ENCODE peak calls at places on chromosomes 11 and 22, in four cellular contexts. One of them, this sample, is unnamed.

GRCh38 chr22:45284705-45285305 is at the start of gene UPK3A:
- DNase-seq in colonic mucosa: peak; percentile 87
- DNase-seq in pancreas: peak; percentile 72
- DNase-seq in CD8-positive, alpha-beta T cell: peak; percentile 41
- DNase-seq in this sample: no peak

GRCh38 chr11:123308077-123308476 is 113.0 kb upstream of the CLMP start:
- DNase-seq in colonic mucosa: no peak
- DNase-seq in pancreas: no peak
- DNase-seq in CD8-positive, alpha-beta T cell: no peak
- DNase-seq in this sample: no peak

GRCh38 chr11:94329501-94329900 is 25.1 kb downstream of the IZUMO1R start:
- DNase-seq in colonic mucosa: no peak
- DNase-seq in pancreas: no peak
- DNase-seq in CD8-positive, alpha-beta T cell: no peak
- DNase-seq in this sample: no peak

GRCh38 chr11:101567086-101567485 is 16.7 kb downstream of the TRPC6 start:
- DNase-seq in colonic mucosa: no peak
- DNase-seq in pancreas: no peak
- DNase-seq in CD8-positive, alpha-beta T cell: no peak
- DNase-seq in this sample: peak; percentile 19

GRCh38 chr11:44818110-44818509 is 91.3 kb downstream of the TSPAN18 start:
- DNase-seq in colonic mucosa: no peak
- DNase-seq in pancreas: no peak
- DNase-seq in CD8-positive, alpha-beta T cell: no peak
- DNase-seq in this sample: no peak

GRCh38 chr11:123382555-123383074 is 47.5 kb upstream of the GRAMD1B start:
- DNase-seq in colonic mucosa: no peak
- DNase-seq in pancreas: no peak
- DNase-seq in CD8-positive, alpha-beta T cell: no peak
- DNase-seq in this sample: no peak

GRCh38 chr11:69274531-69275016 is 19.4 kb upstream of the MYEOV start:
- DNase-seq in colonic mucosa: peak; percentile 90
- DNase-seq in pancreas: peak; percentile 89
- DNase-seq in CD8-positive, alpha-beta T cell: no peak
- DNase-seq in this sample: no peak

GRCh38 chr11:71252782-71253730 is 679 bp upstream of the SHANK2 start:
- DNase-seq in colonic mucosa: peak; percentile 62
- DNase-seq in pancreas: peak; percentile 74
- DNase-seq in CD8-positive, alpha-beta T cell: no peak
- DNase-seq in this sample: no peak

GRCh38 chr22:24411256-24412004 is 16.0 kb upstream of the ADORA2A start:
- DNase-seq in colonic mucosa: no peak
- DNase-seq in pancreas: no peak
- DNase-seq in CD8-positive, alpha-beta T cell: no peak
- DNase-seq in this sample: no peak

GRCh38 chr22:29625090-29625825 is 21.8 kb downstream of the NF2 start:
- DNase-seq in colonic mucosa: peak; percentile 44
- DNase-seq in pancreas: no peak
- DNase-seq in CD8-positive, alpha-beta T cell: no peak
- DNase-seq in this sample: peak; percentile 29

GRCh38 chr22:17120711-17121234 is 387 bp downstream of the TMEM121B start:
- DNase-seq in colonic mucosa: no peak
- DNase-seq in pancreas: no peak
- DNase-seq in CD8-positive, alpha-beta T cell: no peak
- DNase-seq in this sample: peak; percentile 33

GRCh38 chr11:107659310-107659709 is 52.5 kb downstream of the SLN start:
- DNase-seq in colonic mucosa: no peak
- DNase-seq in pancreas: no peak
- DNase-seq in CD8-positive, alpha-beta T cell: no peak
- DNase-seq in this sample: no peak

GRCh38 chr11:19996591-19996990 is 163.7 kb downstream of the DBX1 start:
- DNase-seq in colonic mucosa: no peak
- DNase-seq in pancreas: no peak
- DNase-seq in CD8-positive, alpha-beta T cell: no peak
- DNase-seq in this sample: no peak

GRCh38 chr11:20002312-20003216 is 157.7 kb downstream of the DBX1 start:
- DNase-seq in colonic mucosa: no peak
- DNase-seq in pancreas: no peak
- DNase-seq in CD8-positive, alpha-beta T cell: no peak
- DNase-seq in this sample: no peak

GRCh38 chr11:20003357-20003756 is 156.9 kb downstream of the DBX1 start:
- DNase-seq in colonic mucosa: no peak
- DNase-seq in pancreas: no peak
- DNase-seq in CD8-positive, alpha-beta T cell: no peak
- DNase-seq in this sample: no peak

GRCh38 chr11:20000393-20001134 is 159.7 kb downstream of the DBX1 start:
- DNase-seq in colonic mucosa: no peak
- DNase-seq in pancreas: no peak
- DNase-seq in CD8-positive, alpha-beta T cell: no peak
- DNase-seq in this sample: peak; percentile 28

DNA sequence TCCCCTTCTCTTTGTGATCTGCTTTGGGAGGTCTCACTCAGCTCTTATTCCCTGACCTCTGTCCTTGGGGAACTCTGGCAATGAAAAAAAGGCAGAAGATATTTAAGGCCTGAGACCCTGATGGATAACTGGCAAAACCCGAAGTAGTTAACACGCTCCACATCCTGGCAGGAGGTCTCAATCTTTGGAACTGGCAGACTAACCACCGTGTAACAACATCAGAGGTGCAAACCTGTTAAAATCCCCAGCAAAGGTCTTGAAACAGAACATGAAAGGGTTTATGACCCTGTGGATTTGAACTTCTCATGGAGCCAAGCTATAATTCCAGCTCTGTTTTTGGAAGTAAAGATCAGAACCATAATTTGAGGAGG is 160.3 kb downstream of the DBX1 start:
- DNase-seq in colonic mucosa: no peak
- DNase-seq in pancreas: no peak
- DNase-seq in CD8-positive, alpha-beta T cell: no peak
- DNase-seq in this sample: no peak
- H3K27ac ChIP-seq in colonic mucosa: no peak overlapping the region
- H3K27ac ChIP-seq in pancreas: peak overlapping the region; percentile 44
- H3K27ac ChIP-seq in CD8-positive, alpha-beta T cell: no peak overlapping the region
- H3K27ac ChIP-seq in this sample: no peak overlapping the region

GRCh38 chr22:49363526-49364230 is 464.0 kb downstream of the BRD1 start:
- DNase-seq in colonic mucosa: peak; percentile 4
- DNase-seq in pancreas: no peak
- DNase-seq in CD8-positive, alpha-beta T cell: no peak
- DNase-seq in this sample: no peak

GRCh38 chr22:49365191-49365837 is 462.4 kb downstream of the BRD1 start:
- DNase-seq in colonic mucosa: peak; percentile 5
- DNase-seq in pancreas: no peak
- DNase-seq in CD8-positive, alpha-beta T cell: no peak
- DNase-seq in this sample: no peak

GRCh38 chr22:49362393-49362792 is 465.3 kb downstream of the BRD1 start:
- DNase-seq in colonic mucosa: peak; percentile 0
- DNase-seq in pancreas: no peak
- DNase-seq in CD8-positive, alpha-beta T cell: no peak
- DNase-seq in this sample: peak; percentile 54

GRCh38 chr22:49365910-49366309 is 461.8 kb downstream of the BRD1 start:
- DNase-seq in colonic mucosa: peak; percentile 4
- DNase-seq in pancreas: no peak
- DNase-seq in CD8-positive, alpha-beta T cell: no peak
- DNase-seq in this sample: no peak

DNA sequence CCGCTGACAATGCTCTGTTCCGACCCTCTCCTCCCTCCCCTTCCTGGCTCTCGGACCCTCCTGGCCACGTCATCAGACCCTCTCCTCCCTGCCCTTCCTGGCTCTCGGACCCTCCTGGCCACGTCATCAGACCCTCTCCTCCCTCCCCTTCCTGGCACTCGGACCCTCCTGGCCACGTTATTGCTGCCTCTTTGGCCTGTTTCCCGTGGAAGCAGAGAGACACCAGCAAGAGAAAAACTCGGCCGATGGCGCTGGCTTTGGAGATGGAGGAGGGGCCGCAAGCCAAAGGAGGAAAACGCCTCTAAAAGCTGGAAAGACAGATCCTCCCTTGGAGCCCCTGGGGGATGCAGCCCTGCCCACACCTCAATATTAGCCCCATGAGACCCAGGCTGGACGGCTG is 463.3 kb downstream of the BRD1 start:
- DNase-seq in colonic mucosa: peak; percentile 8
- DNase-seq in pancreas: no peak
- DNase-seq in CD8-positive, alpha-beta T cell: no peak
- DNase-seq in this sample: no peak
- H3K9me3 ChIP-seq in colonic mucosa: no peaks in the 10 kb centered on the region
- H3K9me3 ChIP-seq in pancreas: no peaks in the 10 kb centered on the region
- H3K9me3 ChIP-seq in CD8-positive, alpha-beta T cell: no peaks in the 10 kb centered on the region
- H3K9me3 ChIP-seq in this sample: no peaks in the 10 kb centered on the region

GRCh38 chr22:35995772-35996171 is 32.9 kb downstream of the RBFOX2 start:
- DNase-seq in colonic mucosa: peak; percentile 64
- DNase-seq in pancreas: peak; percentile 35
- DNase-seq in CD8-positive, alpha-beta T cell: no peak
- DNase-seq in this sample: peak; percentile 95
- H3K4me1 ChIP-seq in colonic mucosa: no peaks in the 10 kb centered on the region
- H3K4me1 ChIP-seq in pancreas: no peaks in the 10 kb centered on the region
- H3K4me1 ChIP-seq in CD8-positive, alpha-beta T cell: no peaks in the 10 kb centered on the region
- H3K4me1 ChIP-seq in this sample: peaks cover 32% of the 10 kb centered on the region

GRCh38 chr11:115610908-115611307 is 106.7 kb upstream of the CADM1 start:
- DNase-seq in colonic mucosa: no peak
- DNase-seq in pancreas: no peak
- DNase-seq in CD8-positive, alpha-beta T cell: no peak
- DNase-seq in this sample: no peak

GRCh38 chr11:115612331-115612730 is 108.1 kb upstream of the CADM1 start:
- DNase-seq in colonic mucosa: no peak
- DNase-seq in pancreas: no peak
- DNase-seq in CD8-positive, alpha-beta T cell: no peak
- DNase-seq in this sample: no peak

GRCh38 chr11:115613004-115613403 is 108.8 kb upstream of the CADM1 start:
- DNase-seq in colonic mucosa: no peak
- DNase-seq in pancreas: no peak
- DNase-seq in CD8-positive, alpha-beta T cell: no peak
- DNase-seq in this sample: no peak

GRCh38 chr11:115608976-115609375 is 104.8 kb upstream of the CADM1 start:
- DNase-seq in colonic mucosa: no peak
- DNase-seq in pancreas: no peak
- DNase-seq in CD8-positive, alpha-beta T cell: no peak
- DNase-seq in this sample: no peak

DNA sequence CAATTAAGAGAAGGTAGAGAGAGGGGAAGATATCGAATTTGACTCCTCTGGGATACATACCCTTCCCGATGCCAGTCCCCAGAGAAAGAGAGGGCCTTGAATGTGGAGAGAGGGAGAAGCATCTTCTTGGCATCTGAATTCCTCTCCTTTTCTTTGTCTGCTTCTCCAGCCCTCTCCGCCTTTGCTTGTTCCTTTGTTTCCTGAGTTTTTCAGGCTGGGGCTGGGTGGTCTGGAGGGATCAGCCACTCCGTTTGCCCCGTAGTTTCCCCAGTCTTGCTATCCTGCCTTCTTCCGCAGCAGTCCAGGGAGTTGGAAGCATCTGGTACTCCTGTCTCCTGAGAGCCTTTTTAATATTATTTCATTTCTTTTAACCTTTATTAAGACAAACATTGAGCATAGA is 107.1 kb upstream of the CADM1 start:
- DNase-seq in colonic mucosa: no peak
- DNase-seq in pancreas: no peak
- DNase-seq in CD8-positive, alpha-beta T cell: no peak
- DNase-seq in this sample: no peak
- H3K27ac ChIP-seq in colonic mucosa: no peak overlapping the region
- H3K27ac ChIP-seq in pancreas: no peak overlapping the region
- H3K27ac ChIP-seq in CD8-positive, alpha-beta T cell: no peak overlapping the region
- H3K27ac ChIP-seq in this sample: no peak overlapping the region

GRCh38 chr22:49185312-49185969 is 642.2 kb downstream of the BRD1 start:
- DNase-seq in colonic mucosa: no peak
- DNase-seq in pancreas: no peak
- DNase-seq in CD8-positive, alpha-beta T cell: no peak
- DNase-seq in this sample: no peak

GRCh38 chr22:49188091-49188490 is 639.6 kb downstream of the BRD1 start:
- DNase-seq in colonic mucosa: no peak
- DNase-seq in pancreas: no peak
- DNase-seq in CD8-positive, alpha-beta T cell: no peak
- DNase-seq in this sample: no peak

GRCh38 chr22:49184736-49185135 is 642.9 kb downstream of the BRD1 start:
- DNase-seq in colonic mucosa: no peak
- DNase-seq in pancreas: no peak
- DNase-seq in CD8-positive, alpha-beta T cell: no peak
- DNase-seq in this sample: no peak

GRCh38 chr22:49186756-49187155 is 640.9 kb downstream of the BRD1 start:
- DNase-seq in colonic mucosa: no peak
- DNase-seq in pancreas: no peak
- DNase-seq in CD8-positive, alpha-beta T cell: no peak
- DNase-seq in this sample: no peak

GRCh38 chr22:49186293-49186692 is 641.4 kb downstream of the BRD1 start:
- DNase-seq in colonic mucosa: no peak
- DNase-seq in pancreas: no peak
- DNase-seq in CD8-positive, alpha-beta T cell: no peak
- DNase-seq in this sample: no peak
- H3K9me3 ChIP-seq in colonic mucosa: no peaks in the 10 kb centered on the region
- H3K9me3 ChIP-seq in pancreas: no peaks in the 10 kb centered on the region
- H3K9me3 ChIP-seq in CD8-positive, alpha-beta T cell: no peaks in the 10 kb centered on the region
- H3K9me3 ChIP-seq in this sample: no peaks in the 10 kb centered on the region

GRCh38 chr22:49931863-49932262 is 13.4 kb downstream of the CRELD2 start:
- DNase-seq in colonic mucosa: no peak
- DNase-seq in pancreas: no peak
- DNase-seq in CD8-positive, alpha-beta T cell: no peak
- DNase-seq in this sample: peak; percentile 67
- H3K4me1 ChIP-seq in colonic mucosa: peaks cover 20% of the 10 kb centered on the region
- H3K4me1 ChIP-seq in pancreas: peaks cover 14% of the 10 kb centered on the region
- H3K4me1 ChIP-seq in CD8-positive, alpha-beta T cell: peaks cover 42% of the 10 kb centered on the region
- H3K4me1 ChIP-seq in this sample: peaks cover 32% of the 10 kb centered on the region

DNA sequence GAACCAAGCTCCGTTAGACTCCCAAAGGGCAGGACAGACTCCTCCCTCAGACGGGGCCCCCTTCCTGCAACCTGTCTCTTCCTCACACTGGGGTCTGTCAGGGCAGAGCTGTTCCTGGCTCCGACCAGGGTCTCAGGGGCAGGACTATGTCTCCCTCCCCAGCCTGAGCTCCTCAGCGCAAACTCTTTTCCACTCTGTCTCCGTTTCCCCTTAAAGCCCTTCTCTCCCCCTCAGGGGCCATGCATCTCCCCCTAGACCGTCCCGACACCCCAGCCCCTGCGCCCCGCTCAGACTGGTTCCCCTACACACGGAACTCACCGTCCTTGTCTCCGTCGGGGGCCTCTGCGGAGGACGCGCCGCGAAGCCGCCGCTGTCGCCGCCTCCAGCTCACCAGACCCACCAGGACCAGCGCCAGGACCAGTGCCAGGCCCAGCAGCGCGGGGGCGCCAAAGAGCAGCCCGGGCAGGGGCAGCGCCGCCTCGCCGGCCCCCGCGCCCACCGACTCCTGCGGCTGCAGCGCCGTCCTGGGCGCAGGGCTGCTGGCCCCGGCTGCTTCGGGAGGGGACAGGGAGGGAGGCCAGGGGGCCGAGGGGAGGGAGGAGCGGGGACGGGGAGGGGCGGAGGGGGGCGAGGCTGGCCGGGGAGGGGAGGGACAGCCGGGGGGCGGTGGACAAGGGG is 684 bp downstream of the TNFRSF13C start:
- DNase-seq in colonic mucosa: peak; percentile 82
- DNase-seq in pancreas: peak; percentile 47
- DNase-seq in CD8-positive, alpha-beta T cell: peak; percentile 68
- DNase-seq in this sample: peak; percentile 76
- H3K27ac ChIP-seq in colonic mucosa: no peak overlapping the region
- H3K27ac ChIP-seq in pancreas: no peak overlapping the region
- H3K27ac ChIP-seq in CD8-positive, alpha-beta T cell: no peak overlapping the region
- H3K27ac ChIP-seq in this sample: no peak overlapping the region

This sample was measured in SJCRH30.